ENCODE peak calls at places on chromosomes 12 and 14, in five cellular contexts. S, B, Q, H and Y are unnamed samples.

GRCh38 chr12:27013606-27014084 is 539 bp downstream of the TM7SF3 start:
- DNase-seq in S (peak; percentile 20), B (peak; percentile 36), Q (peak; percentile 42), H (no peak), Y (peak; percentile 73)

GRCh38 chr14:90828642-90829487 is 12.6 kb upstream of the TTC7B start:
- DNase-seq in S (no peak), B (no peak), Q (no peak), H (no peak), Y (no peak)

GRCh38 chr14:30656190-30656632 is 34.1 kb downstream of the SCFD1 start:
- DNase-seq in S (peak; percentile 73), B (peak; percentile 27), Q (peak; percentile 54), H (peak; percentile 1), Y (peak; percentile 59)

GRCh38 chr12:95674088-95674595 is 116.4 kb downstream of the NTN4 start:
- DNase-seq in S (no peak), B (no peak), Q (peak; percentile 46), H (no peak), Y (peak; percentile 72)

GRCh38 chr14:97584528-97584927 is 787.3 kb downstream of the VRK1 start:
- DNase-seq in S (peak; percentile 46), B (no peak), Q (no peak), H (no peak), Y (peak; percentile 8)

GRCh38 chr12:68264175-68264863 is 10.9 kb upstream of the IL22 start:
- DNase-seq in S (no peak), B (peak; percentile 39), Q (no peak), H (no peak), Y (no peak)

GRCh38 chr12:111413442-111414086 is 7.8 kb downstream of the SH2B3 start:
- DNase-seq in S (no peak), B (peak; percentile 62), Q (peak; percentile 91), H (no peak), Y (no peak)

GRCh38 chr14:31127690-31128089 is 79.9 kb downstream of the HECTD1 start:
- DNase-seq in S (no peak), B (no peak), Q (no peak), H (peak; percentile 19), Y (no peak)

GRCh38 chr14:30193056-30193455 is 265.4 kb upstream of the PRKD1 start:
- DNase-seq in S (no peak), B (no peak), Q (no peak), H (no peak), Y (no peak)

GRCh38 chr14:40317690-40318089 is 885.5 kb upstream of the FBXO33 start:
- DNase-seq in S (no peak), B (no peak), Q (no peak), H (no peak), Y (no peak)

GRCh38 chr12:12081836-12082497 is 11.2 kb downstream of the BCL2L14 start:
- DNase-seq in S (peak; percentile 67), B (peak; percentile 33), Q (peak; percentile 88), H (no peak), Y (peak; percentile 56)

GRCh38 chr12:112577473-112578334 is 159.0 kb downstream of the PTPN11 start:
- DNase-seq in S (peak; percentile 82), B (no peak), Q (peak; percentile 99), H (no peak), Y (no peak)

GRCh38 chr12:9805883-9806282 is 21.4 kb upstream of the KLRF1 start:
- DNase-seq in S (no peak), B (no peak), Q (no peak), H (no peak), Y (no peak)

GRCh38 chr12:4273651-4274395 is at the start of gene CCND2:
- DNase-seq in S (peak; percentile 97), B (peak; percentile 51), Q (peak; percentile 48), H (peak; percentile 72), Y (peak; percentile 99)

GRCh38 chr12:45669093-45669492 is 60.4 kb upstream of the ARID2 start:
- DNase-seq in S (no peak), B (no peak), Q (no peak), H (no peak), Y (no peak)

GRCh38 chr14:29311983-29312382 is 545.4 kb downstream of the FOXG1 start:
- DNase-seq in S (no peak), B (no peak), Q (no peak), H (no peak), Y (no peak)

GRCh38 chr12:109989380-109989779 is 6.8 kb downstream of the GIT2 start:
- DNase-seq in S (no peak), B (no peak), Q (no peak), H (no peak), Y (peak; percentile 36)

GRCh38 chr12:124923906-124924734 is 9.7 kb upstream of the UBC start:
- DNase-seq in S (peak; percentile 74), B (peak; percentile 49), Q (peak; percentile 67), H (no peak), Y (no peak)

GRCh38 chr14:68807148-68807600 is 14.3 kb upstream of the ZFP36L1 start:
- DNase-seq in S (no peak), B (no peak), Q (no peak), H (no peak), Y (no peak)

GRCh38 chr12:82687020-82687951 is 580 bp downstream of the TMTC2 start:
- DNase-seq in S (peak; percentile 81), B (peak; percentile 34), Q (peak; percentile 29), H (peak; percentile 57), Y (peak; percentile 72)

GRCh38 chr12:89636054-89636775 is 72.4 kb downstream of the ATP2B1 start:
- DNase-seq in S (no peak), B (no peak), Q (no peak), H (no peak), Y (no peak)

GRCh38 chr12:53770281-53770680 is 18.5 kb upstream of the CISTR start:
- DNase-seq in S (no peak), B (peak; percentile 76), Q (peak; percentile 49), H (no peak), Y (no peak)

GRCh38 chr12:111758120-111758561 is 8.6 kb upstream of the ALDH2 start:
- DNase-seq in S (peak; percentile 57), B (no peak), Q (no peak), H (no peak), Y (no peak)

GRCh38 chr14:25406818-25407217 is 356.9 kb upstream of the STXBP6 start:
- DNase-seq in S (peak; percentile 90), B (peak; percentile 1), Q (peak; percentile 80), H (no peak), Y (peak; percentile 86)

GRCh38 chr14:24398298-24398942 is 383 bp upstream of the NYNRIN start:
- DNase-seq in S (peak; percentile 85), B (no peak), Q (no peak), H (no peak), Y (peak; percentile 42)